ENCODE peak calls at places on chromosomes 16 and 17, in seven cellular contexts. One of them, this sample, is unnamed.

GRCh38 chr17:40065041-40065770 is 2.4 kb downstream of the THRA start:
- DNase-seq in neural crest cell: peak; percentile 30
- DNase-seq in Kasumi-1: no peak
- DNase-seq in hepatic stellate cell: no peak
- DNase-seq in T-helper 1 cell: no peak
- DNase-seq in NCI-H1417: no peak
- DNase-seq in stimulated activated CD4-positive, alpha-beta T cell treated with anti-CD3 and anti-CD28 coated beads, TNF-alpha, amount 100 ng/mL, for 1 hour: no peak
- DNase-seq in this sample: peak; percentile 32

GRCh38 chr16:50547944-50548658 is at the start of gene NKD1:
- DNase-seq in neural crest cell: peak; percentile 73
- DNase-seq in NCI-H1417: peak; percentile 57
- DNase-seq in T-helper 1 cell: peak; percentile 55
- DNase-seq in Kasumi-1: peak; percentile 28
- DNase-seq in hepatic stellate cell: peak; percentile 65
- DNase-seq in stimulated activated CD4-positive, alpha-beta T cell treated with anti-CD3 and anti-CD28 coated beads, TNF-alpha, amount 100 ng/mL, for 1 hour: peak; percentile 46
- DNase-seq in this sample: peak; percentile 18

GRCh38 chr17:8103549-8103948 is 14.8 kb downstream of the ALOXE3 start:
- DNase-seq in T-helper 1 cell: no peak
- DNase-seq in stimulated activated CD4-positive, alpha-beta T cell treated with anti-CD3 and anti-CD28 coated beads, TNF-alpha, amount 100 ng/mL, for 1 hour: no peak
- DNase-seq in neural crest cell: no peak
- DNase-seq in hepatic stellate cell: no peak
- DNase-seq in NCI-H1417: no peak
- DNase-seq in Kasumi-1: no peak
- DNase-seq in this sample: no peak

GRCh38 chr17:69246726-69247375 is 18.2 kb upstream of the ABCA10 start:
- DNase-seq in T-helper 1 cell: no peak
- DNase-seq in neural crest cell: no peak
- DNase-seq in stimulated activated CD4-positive, alpha-beta T cell treated with anti-CD3 and anti-CD28 coated beads, TNF-alpha, amount 100 ng/mL, for 1 hour: no peak
- DNase-seq in Kasumi-1: peak; percentile 81
- DNase-seq in hepatic stellate cell: no peak
- DNase-seq in NCI-H1417: peak; percentile 70
- DNase-seq in this sample: peak; percentile 18

GRCh38 chr17:4852504-4853075 is 19.4 kb downstream of the MINK1 start:
- DNase-seq in Kasumi-1: no peak
- DNase-seq in NCI-H1417: no peak
- DNase-seq in hepatic stellate cell: peak; percentile 76
- DNase-seq in stimulated activated CD4-positive, alpha-beta T cell treated with anti-CD3 and anti-CD28 coated beads, TNF-alpha, amount 100 ng/mL, for 1 hour: no peak
- DNase-seq in T-helper 1 cell: no peak
- DNase-seq in neural crest cell: no peak
- DNase-seq in this sample: no peak

GRCh38 chr16:1287982-1288670 is 21.3 kb upstream of the UBE2I start:
- DNase-seq in NCI-H1417: peak; percentile 25
- DNase-seq in Kasumi-1: no peak
- DNase-seq in neural crest cell: no peak
- DNase-seq in hepatic stellate cell: no peak
- DNase-seq in T-helper 1 cell: no peak
- DNase-seq in stimulated activated CD4-positive, alpha-beta T cell treated with anti-CD3 and anti-CD28 coated beads, TNF-alpha, amount 100 ng/mL, for 1 hour: no peak
- DNase-seq in this sample: no peak

GRCh38 chr17:10756146-10756545 is 26.3 kb upstream of the TMEM220 start:
- DNase-seq in neural crest cell: no peak
- DNase-seq in stimulated activated CD4-positive, alpha-beta T cell treated with anti-CD3 and anti-CD28 coated beads, TNF-alpha, amount 100 ng/mL, for 1 hour: no peak
- DNase-seq in hepatic stellate cell: no peak
- DNase-seq in Kasumi-1: no peak
- DNase-seq in T-helper 1 cell: no peak
- DNase-seq in NCI-H1417: no peak
- DNase-seq in this sample: no peak

GRCh38 chr16:78496189-78496588 is 396.7 kb downstream of the WWOX start:
- DNase-seq in stimulated activated CD4-positive, alpha-beta T cell treated with anti-CD3 and anti-CD28 coated beads, TNF-alpha, amount 100 ng/mL, for 1 hour: no peak
- DNase-seq in neural crest cell: no peak
- DNase-seq in T-helper 1 cell: no peak
- DNase-seq in Kasumi-1: no peak
- DNase-seq in hepatic stellate cell: no peak
- DNase-seq in NCI-H1417: no peak
- DNase-seq in this sample: no peak

GRCh38 chr16:88730632-88731607 is 24.6 kb downstream of the CTU2 start:
- DNase-seq in Kasumi-1: no peak
- DNase-seq in hepatic stellate cell: no peak
- DNase-seq in stimulated activated CD4-positive, alpha-beta T cell treated with anti-CD3 and anti-CD28 coated beads, TNF-alpha, amount 100 ng/mL, for 1 hour: no peak
- DNase-seq in neural crest cell: no peak
- DNase-seq in T-helper 1 cell: no peak
- DNase-seq in NCI-H1417: peak; percentile 20
- DNase-seq in this sample: no peak

GRCh38 chr17:60169921-60170817 is 20.4 kb downstream of the CA4 start:
- DNase-seq in NCI-H1417: peak; percentile 40
- DNase-seq in Kasumi-1: peak; percentile 41
- DNase-seq in neural crest cell: no peak
- DNase-seq in T-helper 1 cell: no peak
- DNase-seq in stimulated activated CD4-positive, alpha-beta T cell treated with anti-CD3 and anti-CD28 coated beads, TNF-alpha, amount 100 ng/mL, for 1 hour: no peak
- DNase-seq in hepatic stellate cell: peak; percentile 31
- DNase-seq in this sample: no peak

GRCh38 chr17:34519286-34519685 is 60.1 kb upstream of the TMEM132E start:
- DNase-seq in NCI-H1417: peak; percentile 10
- DNase-seq in hepatic stellate cell: no peak
- DNase-seq in stimulated activated CD4-positive, alpha-beta T cell treated with anti-CD3 and anti-CD28 coated beads, TNF-alpha, amount 100 ng/mL, for 1 hour: no peak
- DNase-seq in T-helper 1 cell: no peak
- DNase-seq in Kasumi-1: no peak
- DNase-seq in neural crest cell: peak; percentile 11
- DNase-seq in this sample: no peak

GRCh38 chr17:80984749-80985148 is 6.9 kb upstream of the CHMP6 start:
- DNase-seq in NCI-H1417: no peak
- DNase-seq in T-helper 1 cell: no peak
- DNase-seq in stimulated activated CD4-positive, alpha-beta T cell treated with anti-CD3 and anti-CD28 coated beads, TNF-alpha, amount 100 ng/mL, for 1 hour: no peak
- DNase-seq in Kasumi-1: no peak
- DNase-seq in neural crest cell: no peak
- DNase-seq in hepatic stellate cell: peak; percentile 98
- DNase-seq in this sample: no peak

GRCh38 chr16:80887062-80887461 is 82.7 kb upstream of the CDYL2 start:
- DNase-seq in stimulated activated CD4-positive, alpha-beta T cell treated with anti-CD3 and anti-CD28 coated beads, TNF-alpha, amount 100 ng/mL, for 1 hour: no peak
- DNase-seq in T-helper 1 cell: no peak
- DNase-seq in NCI-H1417: no peak
- DNase-seq in neural crest cell: no peak
- DNase-seq in Kasumi-1: no peak
- DNase-seq in hepatic stellate cell: no peak
- DNase-seq in this sample: peak; percentile 16

GRCh38 chr17:80270104-80270503 is 9.5 kb downstream of the RNF213 start:
- DNase-seq in hepatic stellate cell: no peak
- DNase-seq in NCI-H1417: no peak
- DNase-seq in neural crest cell: no peak
- DNase-seq in Kasumi-1: no peak
- DNase-seq in stimulated activated CD4-positive, alpha-beta T cell treated with anti-CD3 and anti-CD28 coated beads, TNF-alpha, amount 100 ng/mL, for 1 hour: no peak
- DNase-seq in T-helper 1 cell: no peak
- DNase-seq in this sample: no peak

GRCh38 chr16:14302399-14303181 is 231.5 kb downstream of the MRTFB start:
- DNase-seq in neural crest cell: peak; percentile 45
- DNase-seq in Kasumi-1: no peak
- DNase-seq in T-helper 1 cell: no peak
- DNase-seq in stimulated activated CD4-positive, alpha-beta T cell treated with anti-CD3 and anti-CD28 coated beads, TNF-alpha, amount 100 ng/mL, for 1 hour: no peak
- DNase-seq in NCI-H1417: peak; percentile 58
- DNase-seq in hepatic stellate cell: peak; percentile 39
- DNase-seq in this sample: no peak

GRCh38 chr17:45240905-45241314 is 19.2 kb downstream of the FMNL1 start:
- DNase-seq in Kasumi-1: no peak
- DNase-seq in stimulated activated CD4-positive, alpha-beta T cell treated with anti-CD3 and anti-CD28 coated beads, TNF-alpha, amount 100 ng/mL, for 1 hour: no peak
- DNase-seq in hepatic stellate cell: no peak
- DNase-seq in neural crest cell: no peak
- DNase-seq in T-helper 1 cell: no peak
- DNase-seq in NCI-H1417: no peak
- DNase-seq in this sample: no peak

GRCh38 chr17:75688209-75688771 is 21.2 kb downstream of the SAP30BP start:
- DNase-seq in stimulated activated CD4-positive, alpha-beta T cell treated with anti-CD3 and anti-CD28 coated beads, TNF-alpha, amount 100 ng/mL, for 1 hour: no peak
- DNase-seq in NCI-H1417: no peak
- DNase-seq in neural crest cell: no peak
- DNase-seq in hepatic stellate cell: no peak
- DNase-seq in Kasumi-1: peak; percentile 85
- DNase-seq in T-helper 1 cell: no peak
- DNase-seq in this sample: no peak

GRCh38 chr16:22022151-22022550 is 14.2 kb downstream of the MOSMO start:
- DNase-seq in T-helper 1 cell: no peak
- DNase-seq in hepatic stellate cell: no peak
- DNase-seq in NCI-H1417: no peak
- DNase-seq in stimulated activated CD4-positive, alpha-beta T cell treated with anti-CD3 and anti-CD28 coated beads, TNF-alpha, amount 100 ng/mL, for 1 hour: no peak
- DNase-seq in Kasumi-1: no peak
- DNase-seq in neural crest cell: no peak
- DNase-seq in this sample: no peak

GRCh38 chr17:6913608-6914443 is 82.0 kb upstream of the ALOX12 start:
- DNase-seq in NCI-H1417: peak; percentile 56
- DNase-seq in Kasumi-1: peak; percentile 43
- DNase-seq in neural crest cell: peak; percentile 92
- DNase-seq in T-helper 1 cell: peak; percentile 19
- DNase-seq in stimulated activated CD4-positive, alpha-beta T cell treated with anti-CD3 and anti-CD28 coated beads, TNF-alpha, amount 100 ng/mL, for 1 hour: peak; percentile 31
- DNase-seq in hepatic stellate cell: peak; percentile 61
- DNase-seq in this sample: no peak

GRCh38 chr16:56938664-56939513 is 6.9 kb downstream of the HERPUD1 start:
- DNase-seq in neural crest cell: no peak
- DNase-seq in hepatic stellate cell: no peak
- DNase-seq in Kasumi-1: no peak
- DNase-seq in T-helper 1 cell: no peak
- DNase-seq in NCI-H1417: peak; percentile 20
- DNase-seq in stimulated activated CD4-positive, alpha-beta T cell treated with anti-CD3 and anti-CD28 coated beads, TNF-alpha, amount 100 ng/mL, for 1 hour: no peak
- DNase-seq in this sample: no peak

GRCh38 chr17:78258323-78259229 is 27.1 kb downstream of the TMEM235 start:
- DNase-seq in Kasumi-1: peak; percentile 84
- DNase-seq in stimulated activated CD4-positive, alpha-beta T cell treated with anti-CD3 and anti-CD28 coated beads, TNF-alpha, amount 100 ng/mL, for 1 hour: peak; percentile 52
- DNase-seq in T-helper 1 cell: peak; percentile 37
- DNase-seq in hepatic stellate cell: no peak
- DNase-seq in NCI-H1417: peak; percentile 74
- DNase-seq in neural crest cell: no peak
- DNase-seq in this sample: no peak

GRCh38 chr16:84329016-84329415 is 34.3 kb downstream of the WFDC1 start:
- DNase-seq in hepatic stellate cell: no peak
- DNase-seq in T-helper 1 cell: no peak
- DNase-seq in neural crest cell: no peak
- DNase-seq in Kasumi-1: no peak
- DNase-seq in stimulated activated CD4-positive, alpha-beta T cell treated with anti-CD3 and anti-CD28 coated beads, TNF-alpha, amount 100 ng/mL, for 1 hour: no peak
- DNase-seq in NCI-H1417: no peak
- DNase-seq in this sample: no peak

GRCh38 chr16:983044-984030 is 1.8 kb downstream of the SOX8 start:
- DNase-seq in stimulated activated CD4-positive, alpha-beta T cell treated with anti-CD3 and anti-CD28 coated beads, TNF-alpha, amount 100 ng/mL, for 1 hour: no peak
- DNase-seq in hepatic stellate cell: no peak
- DNase-seq in NCI-H1417: no peak
- DNase-seq in Kasumi-1: no peak
- DNase-seq in T-helper 1 cell: no peak
- DNase-seq in neural crest cell: no peak
- DNase-seq in this sample: no peak

GRCh38 chr17:1561420-1562177 is 993 bp downstream of the PITPNA start:
- DNase-seq in stimulated activated CD4-positive, alpha-beta T cell treated with anti-CD3 and anti-CD28 coated beads, TNF-alpha, amount 100 ng/mL, for 1 hour: no peak
- DNase-seq in Kasumi-1: no peak
- DNase-seq in neural crest cell: peak; percentile 32
- DNase-seq in NCI-H1417: peak; percentile 4
- DNase-seq in T-helper 1 cell: no peak
- DNase-seq in hepatic stellate cell: peak; percentile 66
- DNase-seq in this sample: no peak

GRCh38 chr16:89567656-89568594 is 7.4 kb downstream of the RPL13 start:
- DNase-seq in hepatic stellate cell: no peak
- DNase-seq in stimulated activated CD4-positive, alpha-beta T cell treated with anti-CD3 and anti-CD28 coated beads, TNF-alpha, amount 100 ng/mL, for 1 hour: no peak
- DNase-seq in NCI-H1417: no peak
- DNase-seq in T-helper 1 cell: no peak
- DNase-seq in neural crest cell: no peak
- DNase-seq in Kasumi-1: no peak
- DNase-seq in this sample: no peak

GRCh38 chr17:43714338-43715149 is 44.0 kb downstream of the SOST start:
- DNase-seq in Kasumi-1: no peak
- DNase-seq in NCI-H1417: peak; percentile 24
- DNase-seq in T-helper 1 cell: no peak
- DNase-seq in hepatic stellate cell: peak; percentile 44
- DNase-seq in stimulated activated CD4-positive, alpha-beta T cell treated with anti-CD3 and anti-CD28 coated beads, TNF-alpha, amount 100 ng/mL, for 1 hour: no peak
- DNase-seq in neural crest cell: no peak
- DNase-seq in this sample: peak; percentile 46

GRCh38 chr16:79393564-79393963 is 207.0 kb downstream of the MAF start:
- DNase-seq in Kasumi-1: no peak
- DNase-seq in hepatic stellate cell: no peak
- DNase-seq in stimulated activated CD4-positive, alpha-beta T cell treated with anti-CD3 and anti-CD28 coated beads, TNF-alpha, amount 100 ng/mL, for 1 hour: no peak
- DNase-seq in NCI-H1417: no peak
- DNase-seq in neural crest cell: no peak
- DNase-seq in T-helper 1 cell: no peak
- DNase-seq in this sample: no peak

GRCh38 chr17:31564883-31565297 is 173.4 kb downstream of the RAB11FIP4 start:
- DNase-seq in hepatic stellate cell: no peak
- DNase-seq in stimulated activated CD4-positive, alpha-beta T cell treated with anti-CD3 and anti-CD28 coated beads, TNF-alpha, amount 100 ng/mL, for 1 hour: no peak
- DNase-seq in Kasumi-1: peak; percentile 49
- DNase-seq in NCI-H1417: no peak
- DNase-seq in neural crest cell: no peak
- DNase-seq in T-helper 1 cell: no peak
- DNase-seq in this sample: peak; percentile 44

GRCh38 chr17:29238133-29238850 is 8.4 kb upstream of the CRYBA1 start:
- DNase-seq in T-helper 1 cell: no peak
- DNase-seq in Kasumi-1: no peak
- DNase-seq in stimulated activated CD4-positive, alpha-beta T cell treated with anti-CD3 and anti-CD28 coated beads, TNF-alpha, amount 100 ng/mL, for 1 hour: no peak
- DNase-seq in hepatic stellate cell: no peak
- DNase-seq in NCI-H1417: no peak
- DNase-seq in neural crest cell: no peak
- DNase-seq in this sample: no peak

GRCh38 chr17:50281739-50282401 is 7.6 kb downstream of the TMEM92 start:
- DNase-seq in Kasumi-1: no peak
- DNase-seq in NCI-H1417: no peak
- DNase-seq in T-helper 1 cell: no peak
- DNase-seq in stimulated activated CD4-positive, alpha-beta T cell treated with anti-CD3 and anti-CD28 coated beads, TNF-alpha, amount 100 ng/mL, for 1 hour: no peak
- DNase-seq in neural crest cell: no peak
- DNase-seq in hepatic stellate cell: no peak
- DNase-seq in this sample: no peak

This sample was measured in Caki2.